ENCODE peak calls at places on chromosomes 1 and 21, in five cellular contexts. B is H9, T is pancreas, L is aorta, I is HCT116. V is an unnamed sample. For H3K27me3, the result is how much of the 10 kb centered on the place peaks cover.

GRCh38 chr21:41707231-41707988 is 59.4 kb downstream of the RIPK4 start:
- DNase-seq in T (no peak), B (no peak), L (no peak), I (peak), V (peak)

GRCh38 chr1:11320153-11320936 is 47.3 kb downstream of the UBIAD1 start:
- DNase-seq in L (no peak), T (no peak), B (peak), I (no peak), V (peak)

GRCh38 chr1:150847499-150848060 is 28.8 kb downstream of the ARNT start:
- DNase-seq in B (no peak), I (no peak), L (no peak), T (no peak), V (no peak)

GRCh38 chr1:90835661-90836344 is 118.7 kb upstream of the BARHL2 start:
- DNase-seq in T (no peak), I (no peak), L (peak), B (peak), V (peak)

GRCh38 chr1:173377266-173377665 is 99.9 kb upstream of the PRDX6 start:
- DNase-seq in L (no peak), T (no peak), I (no peak), B (no peak), V (no peak)

GRCh38 chr1:233704882-233705723 is 91.2 kb downstream of the KCNK1 start:
- DNase-seq in B (no peak), I (no peak), T (no peak), L (no peak), V (no peak)

GRCh38 chr1:17012775-17013501 is 1.2 kb upstream of the ATP13A2 start:
- DNase-seq in I (no peak), B (peak), L (peak), T (peak), V (peak)

GRCh38 chr1:6475381-6476133 is 9.6 kb upstream of the TNFRSF25 start:
- DNase-seq in L (peak), T (peak), B (peak), I (no peak), V (peak)

GRCh38 chr1:221991221-221991620 is 249.3 kb upstream of the DUSP10 start:
- DNase-seq in I (no peak), L (no peak), T (no peak), B (no peak), V (no peak)

GRCh38 chr1:227125929-227126545 is 185.9 kb downstream of the COQ8A start:
- DNase-seq in T (no peak), L (no peak), B (peak), I (no peak), V (peak)

GRCh38 chr1:230160957-230161771 is 94.1 kb downstream of the GALNT2 start:
- DNase-seq in L (no peak), T (no peak), B (peak), I (no peak), V (no peak)

GRCh38 chr1:46303872-46304326 is 401 bp downstream of the UQCRH start:
- DNase-seq in T (no peak), I (no peak), L (no peak), B (no peak), V (no peak)

GRCh38 chr1:201349091-201349490 is 28.4 kb downstream of the TNNT2 start:
- DNase-seq in L (no peak), T (no peak), B (no peak), I (no peak), V (no peak)

GRCh38 chr1:112840631-112841624 is 115.1 kb downstream of the SLC16A1 start:
- DNase-seq in L (no peak), I (no peak), T (no peak), B (no peak), V (peak)

GRCh38 chr1:216660561-216660960 is 62.7 kb downstream of the ESRRG start:
- DNase-seq in T (no peak), B (no peak), L (no peak), I (no peak), V (no peak)

GRCh38 chr1:117284408-117285215 is 73.9 kb upstream of the VTCN1 start:
- DNase-seq in B (peak), I (peak), T (no peak), L (no peak), V (peak)

GRCh38 chr1:59473813-59474212 is 176.9 kb downstream of the FGGY start:
- DNase-seq in L (no peak), I (no peak), T (no peak), B (no peak), V (no peak)

GRCh38 chr1:6245086-6245868 is 1.3 kb downstream of the HES3 start:
- DNase-seq in B (peak), T (peak), L (peak), I (peak), V (peak)

GRCh38 chr1:45883633-45884032 is 80.2 kb downstream of the MAST2 start:
- DNase-seq in T (no peak), I (no peak), L (no peak), B (no peak), V (no peak)

GRCh38 chr1:31812158-31812829 is 3.5 kb downstream of the SPOCD1 start:
- DNase-seq in T (no peak), L (no peak), B (no peak), I (no peak), V (no peak)

GRCh38 chr1:56495538-56495937 is 83.8 kb downstream of the PLPP3 start:
- DNase-seq in I (no peak), L (no peak), T (no peak), B (no peak), V (no peak)

GRCh38 chr1:153355445-153356071 is 2.1 kb upstream of the S100A9 start:
- DNase-seq in B (peak), T (no peak), L (no peak), I (peak), V (peak)

GRCh38 chr1:232795497-232796068 is 9.6 kb upstream of the MAP10 start:
- DNase-seq in I (no peak), T (no peak), L (no peak), B (no peak), V (no peak)

GRCh38 chr1:2553871-2554620 is 2.1 kb upstream of the TNFRSF14 start:
- DNase-seq in I (no peak), L (no peak), B (no peak), T (no peak), V (no peak)

GRCh38 chr1:247118946-247119446 is 14.8 kb upstream of the ZNF669 start:
- DNase-seq in I (peak), T (no peak), B (peak), L (no peak), V (peak)

GRCh38 chr21:45868488-45868887 is 113.1 kb upstream of the COL6A1 start:
- DNase-seq in T (no peak), I (no peak), L (peak), B (peak), V (no peak)

GRCh38 chr1:51661081-51661518 is 44.2 kb downstream of the OSBPL9 start:
- DNase-seq in T (no peak), B (no peak), I (no peak), L (no peak), V (no peak)

GRCh38 chr1:12629521-12629956 is 11.5 kb upstream of the DHRS3 start:
- DNase-seq in I (no peak), B (peak), L (no peak), T (no peak), V (peak)

GRCh38 chr1:164614316-164614715 is 55.3 kb downstream of the PBX1 start:
- DNase-seq in T (no peak), I (no peak), L (no peak), B (no peak), V (no peak)

GRCh38 chr1:171494086-171494485 is 8.8 kb downstream of the PRRC2C start:
- DNase-seq in T (no peak), I (no peak), L (no peak), B (no peak), V (no peak)

GRCh38 chr1:161869291-161869690 is 103.2 kb downstream of the ATF6 start:
- DNase-seq in I (no peak), L (no peak), T (no peak), B (no peak), V (no peak)

GRCh38 chr1:63326473-63327380 is 4.4 kb downstream of the FOXD3 start:
- DNase-seq in B (peak), T (no peak), I (no peak), L (no peak), V (peak)
- H3K27me3 ChIP-seq in B (under half), T (under half), I (under half), L (under half), V (half or more)

DNA sequence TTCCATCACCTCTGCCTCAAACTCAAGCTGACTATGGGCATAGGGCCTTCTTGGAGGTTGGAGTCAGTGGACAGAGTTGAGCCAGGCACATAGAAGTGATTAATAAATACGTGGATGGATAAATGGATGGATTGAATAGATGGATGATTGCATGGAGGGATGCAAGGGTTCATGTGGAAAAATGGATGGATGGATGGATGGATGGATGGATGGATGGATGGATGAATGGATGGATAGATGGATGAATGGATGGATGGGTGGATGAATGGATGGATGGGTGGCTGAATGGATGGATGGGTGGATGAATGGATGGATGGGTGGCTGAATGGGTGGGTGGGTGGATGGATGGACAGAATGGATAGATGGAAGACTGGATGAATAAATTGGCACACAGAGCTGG is 40.1 kb upstream of the ZBTB40 start:
- DNase-seq in I (no peak), B (no peak), T (no peak), L (no peak), V (no peak)
- H3K27me3 ChIP-seq in I (under half), B (under half), T (under half), L (under half), V (under half)

DNA sequence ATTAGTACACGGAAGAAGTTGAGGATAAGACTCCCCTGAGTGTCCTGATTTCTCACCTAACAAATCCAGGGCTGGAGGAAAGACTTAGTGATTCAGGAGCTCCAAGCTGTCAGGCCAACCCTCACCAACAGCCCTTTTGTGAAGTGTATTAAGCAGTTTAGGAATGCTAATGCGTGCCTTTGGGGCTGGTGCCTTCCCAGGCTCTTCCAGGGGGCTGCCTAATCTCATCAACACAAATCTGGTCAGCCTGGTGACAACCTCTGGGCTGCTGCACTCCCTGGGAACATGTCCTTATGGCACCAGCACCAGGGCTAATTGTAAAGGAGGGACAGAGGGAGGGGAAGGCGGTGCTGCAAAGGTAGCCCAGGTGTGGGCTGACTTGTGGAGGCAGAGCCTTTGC is 15.5 kb downstream of the CSMD2 start:
- DNase-seq in L (no peak), T (no peak), B (peak), I (no peak), V (peak)
- H3K27me3 ChIP-seq in L (under half), T (under half), B (under half), I (under half), V (under half)

DNA sequence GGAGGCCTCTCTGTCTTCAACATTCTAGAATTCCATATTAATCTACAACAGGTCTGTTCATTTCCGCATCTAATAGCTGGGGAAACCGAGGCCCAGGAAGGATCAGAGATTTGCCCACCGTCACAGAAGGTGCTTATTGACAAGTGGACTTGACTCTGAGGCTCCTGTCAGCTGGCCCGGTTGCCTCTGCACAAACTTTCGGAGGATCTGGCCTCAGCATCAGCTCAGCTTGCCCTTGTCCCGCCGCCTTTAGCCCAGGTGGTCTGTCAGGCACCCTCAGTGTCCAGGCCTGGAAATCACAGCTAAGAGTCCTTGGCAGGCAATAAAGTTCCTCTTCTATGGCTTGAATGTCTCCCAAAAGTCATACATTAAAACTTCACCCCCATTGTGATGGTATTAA is 8.2 kb upstream of the RUNX3 start:
- DNase-seq in L (no peak), T (no peak), I (no peak), B (no peak), V (no peak)
- H3K27me3 ChIP-seq in L (under half), T (under half), I (under half), B (under half), V (under half)

DNA sequence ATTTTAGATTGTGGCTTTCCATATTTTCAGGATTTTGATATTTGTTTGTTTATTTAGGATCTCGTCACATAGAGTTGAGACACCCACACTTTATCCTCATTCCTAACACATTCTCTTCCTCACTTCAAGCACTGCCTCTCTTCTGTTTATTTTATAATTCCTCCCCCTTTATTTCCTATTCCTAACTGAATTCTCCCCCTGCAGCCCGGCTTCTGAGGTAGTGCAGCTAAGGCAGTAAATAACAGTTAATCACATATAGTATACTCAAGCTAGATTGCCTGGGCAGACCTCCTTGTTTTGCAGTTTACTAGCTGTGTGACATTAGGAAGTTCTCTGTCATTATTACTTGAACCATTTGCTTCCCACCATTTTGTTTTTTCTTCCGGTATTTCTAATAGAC is 7.7 kb upstream of the PTPN14 start:
- DNase-seq in T (no peak), L (no peak), B (no peak), I (no peak), V (no peak)
- H3K27me3 ChIP-seq in T (under half), L (under half), B (under half), I (under half), V (under half)

GRCh38 chr1:179742717-179743678 is at the start of gene FAM163A:
- DNase-seq in T (no peak), I (no peak), B (peak), L (no peak), V (peak)
- H3K27me3 ChIP-seq in T (under half), I (under half), B (under half), L (under half), V (half or more)

DNA sequence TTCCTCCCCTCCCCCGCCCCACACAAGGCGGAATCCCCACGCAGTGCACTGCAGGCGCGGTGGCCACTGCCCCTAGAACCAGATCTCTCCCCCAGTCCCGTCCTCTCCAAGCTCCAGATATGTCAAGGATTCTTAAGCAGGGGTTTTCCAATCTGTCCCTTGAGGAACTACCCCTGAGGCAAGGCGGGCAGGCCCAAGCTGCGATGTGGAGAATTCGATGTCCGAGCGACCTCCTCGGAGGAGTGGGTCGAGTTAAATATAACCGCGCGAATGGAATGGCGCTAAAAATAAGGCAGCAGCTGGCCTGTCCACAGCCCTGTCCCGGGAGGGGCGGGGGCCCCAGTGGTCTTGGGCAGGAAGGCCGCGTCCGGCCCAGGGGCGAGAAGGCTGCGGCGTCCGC is 5.8 kb upstream of the FOXD3 start:
- DNase-seq in L (no peak), T (no peak), I (no peak), B (no peak), V (no peak)
- H3K27me3 ChIP-seq in L (under half), T (under half), I (under half), B (under half), V (under half)